ENCODE peak calls at places on chromosome 10, in eight cellular contexts. A is lower lobe of right lung; G is CD4-positive, alpha-beta memory T cell; L is kidney epithelial cell; X is heart left ventricle; M is HFF-Myc; Z is dorsolateral prefrontal cortex; U is breast epithelium. K is an unnamed sample.

GRCh38 chr10:6748981-6749630 is 169.0 kb upstream of the PRKCQ start:
- DNase-seq in M (no peak), Z (no peak), X (no peak), G (no peak), A (no peak), U (no peak), L (no peak), K (no peak)

GRCh38 chr10:69791812-69792211 is 9.9 kb upstream of the COL13A1 start:
- DNase-seq in G (no peak), M (no peak), A (no peak), Z (no peak), L (no peak), U (no peak), X (no peak), K (no peak)

GRCh38 chr10:80518807-80519360 is 18.8 kb upstream of the SH2D4B start:
- DNase-seq in U (no peak), M (no peak), G (no peak), X (no peak), L (no peak), A (no peak), Z (no peak), K (no peak)

GRCh38 chr10:129765664-129766550 is 198.2 kb downstream of the EBF3 start:
- DNase-seq in U (peak; percentile 11), M (no peak), L (no peak), Z (no peak), A (peak; percentile 28), G (no peak), X (no peak), K (peak; percentile 38)

GRCh38 chr10:75276029-75276872 is 40.5 kb upstream of the COMTD1 start:
- DNase-seq in Z (no peak), X (no peak), M (no peak), G (no peak), U (no peak), A (peak; percentile 58), L (no peak), K (peak; percentile 55)

GRCh38 chr10:121338206-121338991 is 259.8 kb downstream of the FGFR2 start:
- DNase-seq in X (no peak), U (no peak), L (no peak), A (no peak), Z (no peak), G (no peak), M (no peak), K (peak; percentile 55)

GRCh38 chr10:11901454-11902431 is 78.6 kb downstream of the PROSER2 start:
- DNase-seq in M (no peak), X (peak; percentile 39), A (peak; percentile 21), G (no peak), U (no peak), L (no peak), Z (no peak), K (no peak)

GRCh38 chr10:124619195-124619594 is 125.0 kb downstream of the FAM53B start:
- DNase-seq in Z (no peak), M (no peak), U (peak; percentile 60), X (no peak), A (peak; percentile 71), G (peak; percentile 39), L (no peak), K (no peak)

GRCh38 chr10:131496351-131497052 is 185.0 kb upstream of the TCERG1L start:
- DNase-seq in L (no peak), U (no peak), G (no peak), A (no peak), X (no peak), M (no peak), Z (no peak), K (no peak)

GRCh38 chr10:131760416-131761166 is 140.2 kb upstream of the PPP2R2D start:
- DNase-seq in X (no peak), A (no peak), M (no peak), L (no peak), G (no peak), Z (no peak), U (no peak), K (peak; percentile 76)

GRCh38 chr10:103281753-103282152 is 4.8 kb downstream of the INA start:
- DNase-seq in G (no peak), Z (peak; percentile 77), U (no peak), X (no peak), L (no peak), M (no peak), A (no peak), K (peak; percentile 93)
- H3K4me3 ChIP-seq in G (no peak overlapping the region), Z (peak overlapping the region; percentile 63), U (no peak overlapping the region), X (no peak overlapping the region), L (no peak overlapping the region), M (no peak overlapping the region), A (no peak overlapping the region), K (peak overlapping the region; percentile 16)

GRCh38 chr10:68086910-68087309 is 11.8 kb upstream of the HERC4 start:
- DNase-seq in G (no peak), A (no peak), L (no peak), M (no peak), X (no peak), Z (no peak), U (no peak), K (no peak)
- H3K4me3 ChIP-seq in G (no peak overlapping the region), A (no peak overlapping the region), L (no peak overlapping the region), M (no peak overlapping the region), X (no peak overlapping the region), Z (no peak overlapping the region), U (no peak overlapping the region), K (no peak overlapping the region)

DNA sequence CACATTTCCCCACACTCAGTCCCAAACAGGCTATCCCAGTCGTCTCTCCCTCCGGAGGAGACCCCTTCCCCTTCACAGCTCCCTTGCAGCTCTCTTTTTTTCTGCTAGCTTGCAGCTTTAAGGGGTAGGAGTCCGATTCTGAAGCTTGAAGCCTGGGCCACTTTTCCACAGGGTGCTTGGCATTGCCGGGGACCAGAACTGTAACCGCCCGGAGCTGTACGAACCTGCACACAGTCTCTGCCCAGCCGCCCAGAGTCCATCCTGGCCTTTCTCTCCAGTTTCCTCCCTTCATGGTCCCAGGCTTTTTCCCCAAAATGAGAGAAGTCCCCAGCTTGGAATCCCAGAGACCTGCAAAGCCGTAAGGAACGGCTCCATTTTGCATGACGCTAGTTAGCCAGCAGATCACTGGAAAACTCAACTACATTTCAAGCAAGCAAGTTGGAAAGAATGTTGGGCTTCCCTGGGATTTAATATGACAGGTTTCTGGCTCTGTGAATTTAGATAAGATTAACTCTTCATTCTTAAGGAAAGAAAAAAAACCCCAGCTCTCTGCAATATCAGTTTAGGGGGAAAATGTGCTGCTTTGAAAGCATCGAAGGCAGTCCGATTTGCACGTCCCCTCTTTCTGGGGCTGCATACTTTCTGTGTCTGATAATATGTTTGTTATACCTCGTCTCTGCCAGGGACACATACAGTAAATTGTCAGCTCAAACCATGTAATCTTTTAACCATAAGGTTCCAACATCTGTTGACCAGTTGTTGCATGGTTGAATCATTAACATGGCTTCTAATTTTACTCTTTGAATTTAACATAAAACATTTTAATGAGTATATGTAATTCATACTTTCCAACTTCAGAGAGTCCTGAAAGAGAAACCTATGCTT is 190.0 kb upstream of the LYZL2 start:
- DNase-seq in X (no peak), A (no peak), U (no peak), G (no peak), L (no peak), Z (no peak), M (peak; percentile 81), K (no peak)
- H3K4me3 ChIP-seq in X (peak overlapping the region; percentile 53), A (peak overlapping the region; percentile 5), U (no peak overlapping the region), G (no peak overlapping the region), L (no peak overlapping the region), Z (no peak overlapping the region), M (peak overlapping the region; percentile 26), K (no peak overlapping the region)

GRCh38 chr10:86518781-86519180 is 2.8 kb downstream of the WAPL start:
- DNase-seq in G (no peak), L (no peak), X (no peak), A (no peak), M (no peak), Z (no peak), U (no peak), K (no peak)
- H3K4me3 ChIP-seq in G (no peak overlapping the region), L (no peak overlapping the region), X (no peak overlapping the region), A (no peak overlapping the region), M (no peak overlapping the region), Z (no peak overlapping the region), U (no peak overlapping the region), K (no peak overlapping the region)

DNA sequence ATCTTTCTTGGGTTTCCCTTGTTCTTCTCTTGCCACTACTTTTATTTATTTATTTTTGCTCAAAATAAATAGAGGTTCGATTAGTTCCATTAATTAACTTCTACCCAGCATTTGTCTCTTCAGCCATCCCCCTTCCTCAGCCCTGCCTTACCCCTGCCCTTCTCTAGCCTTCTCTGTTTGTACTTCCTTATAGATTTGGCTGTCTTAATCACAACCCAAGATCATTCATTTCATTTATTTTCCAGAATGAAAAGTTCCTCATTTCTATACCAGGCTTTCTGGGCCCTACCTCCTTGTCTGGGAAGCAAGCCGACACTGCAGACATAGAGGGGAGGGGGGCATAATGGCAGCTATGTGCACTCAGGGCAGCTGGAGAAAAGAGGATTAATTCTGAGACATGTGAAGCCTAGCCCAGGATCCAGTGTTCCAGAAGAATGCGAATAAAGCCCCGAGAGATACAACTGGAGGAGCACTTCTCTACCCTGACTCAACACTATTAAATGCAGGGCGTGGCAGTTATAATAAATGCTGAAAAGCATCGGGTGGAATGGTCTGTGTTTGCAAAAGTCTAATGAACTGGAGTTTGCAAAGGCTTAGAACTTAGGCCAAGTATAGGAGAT is 6.4 kb upstream of the PDCD4 start:
- DNase-seq in L (no peak), Z (no peak), M (no peak), U (no peak), G (no peak), X (no peak), A (no peak), K (no peak)
- H3K4me3 ChIP-seq in L (no peak overlapping the region), Z (no peak overlapping the region), M (no peak overlapping the region), U (no peak overlapping the region), G (no peak overlapping the region), X (peak overlapping the region; percentile 16), A (peak overlapping the region; percentile 33), K (no peak overlapping the region)

GRCh38 chr10:96271017-96271815 is at the start of gene BLNK:
- DNase-seq in G (no peak), Z (no peak), U (peak; percentile 80), L (peak; percentile 28), A (peak; percentile 87), M (no peak), X (no peak), K (no peak)
- H3K4me3 ChIP-seq in G (no peak within 1 kb of the TSS), Z (peak within 1 kb of the TSS; percentile 30), U (peak within 1 kb of the TSS; percentile 50), L (peak within 1 kb of the TSS; percentile 19), A (peak within 1 kb of the TSS; percentile 24), M (no peak within 1 kb of the TSS), X (peak within 1 kb of the TSS; percentile 28), K (no peak within 1 kb of the TSS)

DNA sequence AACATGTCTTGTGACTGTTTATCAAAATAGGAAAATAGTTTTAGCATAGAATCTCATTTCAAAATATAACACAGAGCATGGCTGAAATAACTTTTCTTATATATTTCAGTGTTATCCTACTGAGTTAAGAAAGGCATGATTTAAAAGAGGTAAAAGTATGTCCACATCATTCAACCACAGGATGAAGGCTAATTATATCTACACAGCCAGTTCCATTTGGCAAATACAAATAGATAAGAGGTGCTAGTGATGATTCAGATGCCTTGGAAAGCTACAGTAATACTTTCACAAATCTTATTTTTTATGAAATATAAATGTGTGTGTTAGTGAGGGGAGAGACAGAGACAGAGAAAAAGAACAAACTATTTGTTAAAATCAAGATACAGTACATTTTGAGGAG is 42.9 kb upstream of the PCDH15 start:
- DNase-seq in M (no peak), L (no peak), G (no peak), A (no peak), U (no peak), Z (no peak), X (no peak), K (no peak)
- H3K4me3 ChIP-seq in M (no peak overlapping the region), L (no peak overlapping the region), G (no peak overlapping the region), A (no peak overlapping the region), U (no peak overlapping the region), Z (no peak overlapping the region), X (no peak overlapping the region), K (no peak overlapping the region)

K was measured in endodermal cell.